ENCODE peak calls at places on chromosome X, in seven cellular contexts. One of them, this sample, is unnamed.

GRCh38 chrX:1751781-1752180 is 136.9 kb downstream of the ASMT start:
- DNase-seq in CD4-positive, alpha-beta memory T cell: no peak
- DNase-seq in astrocyte of the spinal cord: no peak
- DNase-seq in lower leg skin: no peak
- DNase-seq in neural progenitor cell: no peak
- DNase-seq in non-pigmented ciliary epithelial cell: no peak
- DNase-seq in cardiac fibroblast: no peak
- DNase-seq in this sample: no peak

GRCh38 chrX:106608016-106608415 is 3.8 kb upstream of the RADX start:
- DNase-seq in lower leg skin: no peak
- DNase-seq in non-pigmented ciliary epithelial cell: no peak
- DNase-seq in CD4-positive, alpha-beta memory T cell: peak; percentile 70
- DNase-seq in neural progenitor cell: peak; percentile 25
- DNase-seq in cardiac fibroblast: no peak
- DNase-seq in astrocyte of the spinal cord: no peak
- DNase-seq in this sample: no peak

GRCh38 chrX:110022555-110023448 is 19.9 kb downstream of the TMEM164 start:
- DNase-seq in CD4-positive, alpha-beta memory T cell: no peak
- DNase-seq in non-pigmented ciliary epithelial cell: no peak
- DNase-seq in lower leg skin: no peak
- DNase-seq in astrocyte of the spinal cord: no peak
- DNase-seq in cardiac fibroblast: no peak
- DNase-seq in neural progenitor cell: no peak
- DNase-seq in this sample: no peak

GRCh38 chrX:40434947-40435346 is 145.8 kb upstream of the ATP6AP2 start:
- DNase-seq in cardiac fibroblast: peak; percentile 26
- DNase-seq in CD4-positive, alpha-beta memory T cell: no peak
- DNase-seq in non-pigmented ciliary epithelial cell: no peak
- DNase-seq in lower leg skin: no peak
- DNase-seq in astrocyte of the spinal cord: peak; percentile 25
- DNase-seq in neural progenitor cell: peak; percentile 48
- DNase-seq in this sample: no peak

GRCh38 chrX:21132686-21133393 is 241.4 kb upstream of the CNKSR2 start:
- DNase-seq in lower leg skin: no peak
- DNase-seq in astrocyte of the spinal cord: no peak
- DNase-seq in neural progenitor cell: no peak
- DNase-seq in non-pigmented ciliary epithelial cell: no peak
- DNase-seq in cardiac fibroblast: no peak
- DNase-seq in CD4-positive, alpha-beta memory T cell: no peak
- DNase-seq in this sample: no peak

GRCh38 chrX:70174754-70175153 is 2.5 kb upstream of the DGAT2L6 start:
- DNase-seq in lower leg skin: no peak
- DNase-seq in CD4-positive, alpha-beta memory T cell: no peak
- DNase-seq in astrocyte of the spinal cord: peak; percentile 53
- DNase-seq in neural progenitor cell: no peak
- DNase-seq in non-pigmented ciliary epithelial cell: no peak
- DNase-seq in cardiac fibroblast: peak; percentile 56
- DNase-seq in this sample: no peak

GRCh38 chrX:41895826-41896225 is 27.5 kb downstream of the CASK start:
- DNase-seq in non-pigmented ciliary epithelial cell: no peak
- DNase-seq in neural progenitor cell: peak; percentile 8
- DNase-seq in astrocyte of the spinal cord: no peak
- DNase-seq in cardiac fibroblast: peak; percentile 27
- DNase-seq in CD4-positive, alpha-beta memory T cell: no peak
- DNase-seq in lower leg skin: no peak
- DNase-seq in this sample: no peak

GRCh38 chrX:71941771-71942170 is 31.1 kb downstream of the NHSL2 start:
- DNase-seq in neural progenitor cell: no peak
- DNase-seq in non-pigmented ciliary epithelial cell: no peak
- DNase-seq in astrocyte of the spinal cord: peak; percentile 45
- DNase-seq in lower leg skin: peak; percentile 14
- DNase-seq in cardiac fibroblast: peak; percentile 59
- DNase-seq in CD4-positive, alpha-beta memory T cell: no peak
- DNase-seq in this sample: no peak

GRCh38 chrX:131746491-131746968 is 202.7 kb downstream of the OR13H1 start:
- DNase-seq in neural progenitor cell: no peak
- DNase-seq in cardiac fibroblast: no peak
- DNase-seq in non-pigmented ciliary epithelial cell: no peak
- DNase-seq in lower leg skin: no peak
- DNase-seq in CD4-positive, alpha-beta memory T cell: peak; percentile 85
- DNase-seq in astrocyte of the spinal cord: peak; percentile 88
- DNase-seq in this sample: peak; percentile 64

GRCh38 chrX:64885850-64886249 is 90.4 kb downstream of the ZC4H2 start:
- DNase-seq in neural progenitor cell: peak; percentile 28
- DNase-seq in CD4-positive, alpha-beta memory T cell: no peak
- DNase-seq in non-pigmented ciliary epithelial cell: no peak
- DNase-seq in lower leg skin: no peak
- DNase-seq in cardiac fibroblast: peak; percentile 0
- DNase-seq in astrocyte of the spinal cord: no peak
- DNase-seq in this sample: no peak

GRCh38 chrX:44054863-44055601 is 81.8 kb upstream of the NDP start:
- DNase-seq in CD4-positive, alpha-beta memory T cell: no peak
- DNase-seq in astrocyte of the spinal cord: no peak
- DNase-seq in lower leg skin: no peak
- DNase-seq in neural progenitor cell: no peak
- DNase-seq in non-pigmented ciliary epithelial cell: no peak
- DNase-seq in cardiac fibroblast: no peak
- DNase-seq in this sample: no peak

GRCh38 chrX:45750639-45751038 is 550.0 kb upstream of the DIPK2B start:
- DNase-seq in non-pigmented ciliary epithelial cell: no peak
- DNase-seq in lower leg skin: no peak
- DNase-seq in neural progenitor cell: no peak
- DNase-seq in cardiac fibroblast: peak; percentile 31
- DNase-seq in CD4-positive, alpha-beta memory T cell: no peak
- DNase-seq in astrocyte of the spinal cord: peak; percentile 34
- DNase-seq in this sample: no peak

GRCh38 chrX:15507005-15507404 is 6.4 kb downstream of the BMX start:
- DNase-seq in non-pigmented ciliary epithelial cell: no peak
- DNase-seq in astrocyte of the spinal cord: no peak
- DNase-seq in cardiac fibroblast: no peak
- DNase-seq in lower leg skin: no peak
- DNase-seq in CD4-positive, alpha-beta memory T cell: no peak
- DNase-seq in neural progenitor cell: no peak
- DNase-seq in this sample: no peak

This sample was measured in activated T-helper 9 cell treated with anti-CD3 and anti-CD28 coated beads, Interleukin-2, amount 50 U/mL, for 16 hours.